ENCODE peak calls at places on chromosomes 4 and X, in nine cellular contexts. One of them, this sample, is unnamed.

GRCh38 chr4:34293459-34293858 is 1950.9 kb downstream of the ARAP2 start:
- DNase-seq in type B pancreatic cell: no peak
- DNase-seq in lower leg skin: no peak
- DNase-seq in GM06990: no peak
- DNase-seq in astrocyte of the spinal cord: peak; percentile 82
- DNase-seq in heart left ventricle: no peak
- DNase-seq in hepatocyte: no peak
- DNase-seq in endothelial cell of umbilical vein: no peak
- DNase-seq in nephron progenitor cell: no peak
- DNase-seq in this sample: no peak

GRCh38 chr4:38768968-38769394 is 13.8 kb downstream of the TLR10 start:
- DNase-seq in nephron progenitor cell: no peak
- DNase-seq in heart left ventricle: no peak
- DNase-seq in hepatocyte: no peak
- DNase-seq in GM06990: no peak
- DNase-seq in lower leg skin: no peak
- DNase-seq in type B pancreatic cell: no peak
- DNase-seq in endothelial cell of umbilical vein: no peak
- DNase-seq in astrocyte of the spinal cord: peak; percentile 15
- DNase-seq in this sample: no peak

GRCh38 chr4:5812506-5813229 is 80.2 kb downstream of the CRMP1 start:
- DNase-seq in lower leg skin: no peak
- DNase-seq in endothelial cell of umbilical vein: peak; percentile 36
- DNase-seq in astrocyte of the spinal cord: peak; percentile 70
- DNase-seq in hepatocyte: peak; percentile 84
- DNase-seq in GM06990: no peak
- DNase-seq in heart left ventricle: peak; percentile 32
- DNase-seq in nephron progenitor cell: peak; percentile 45
- DNase-seq in type B pancreatic cell: no peak
- DNase-seq in this sample: peak; percentile 17

GRCh38 chr4:178026999-178027398 is 584.8 kb upstream of the AGA start:
- DNase-seq in hepatocyte: no peak
- DNase-seq in type B pancreatic cell: no peak
- DNase-seq in nephron progenitor cell: no peak
- DNase-seq in lower leg skin: no peak
- DNase-seq in endothelial cell of umbilical vein: no peak
- DNase-seq in heart left ventricle: no peak
- DNase-seq in GM06990: no peak
- DNase-seq in astrocyte of the spinal cord: no peak
- DNase-seq in this sample: no peak

GRCh38 chr4:142404191-142404611 is 441.9 kb downstream of the INPP4B start:
- DNase-seq in astrocyte of the spinal cord: peak; percentile 88
- DNase-seq in heart left ventricle: peak; percentile 42
- DNase-seq in endothelial cell of umbilical vein: peak; percentile 90
- DNase-seq in hepatocyte: no peak
- DNase-seq in nephron progenitor cell: no peak
- DNase-seq in GM06990: no peak
- DNase-seq in lower leg skin: no peak
- DNase-seq in type B pancreatic cell: no peak
- DNase-seq in this sample: no peak

GRCh38 chr4:77617203-77617602 is 11.6 kb downstream of the CXCL13 start:
- DNase-seq in astrocyte of the spinal cord: no peak
- DNase-seq in endothelial cell of umbilical vein: no peak
- DNase-seq in heart left ventricle: no peak
- DNase-seq in hepatocyte: no peak
- DNase-seq in GM06990: no peak
- DNase-seq in type B pancreatic cell: no peak
- DNase-seq in lower leg skin: no peak
- DNase-seq in nephron progenitor cell: no peak
- DNase-seq in this sample: no peak

GRCh38 chr4:17811078-17811603 is 362 bp downstream of the NCAPG start:
- DNase-seq in type B pancreatic cell: no peak
- DNase-seq in hepatocyte: no peak
- DNase-seq in heart left ventricle: peak; percentile 11
- DNase-seq in lower leg skin: peak; percentile 85
- DNase-seq in astrocyte of the spinal cord: no peak
- DNase-seq in nephron progenitor cell: no peak
- DNase-seq in endothelial cell of umbilical vein: no peak
- DNase-seq in GM06990: no peak
- DNase-seq in this sample: no peak

GRCh38 chr4:186012071-186012470 is 56.9 kb upstream of the TLR3 start:
- DNase-seq in type B pancreatic cell: no peak
- DNase-seq in lower leg skin: no peak
- DNase-seq in nephron progenitor cell: no peak
- DNase-seq in endothelial cell of umbilical vein: no peak
- DNase-seq in hepatocyte: no peak
- DNase-seq in heart left ventricle: no peak
- DNase-seq in GM06990: no peak
- DNase-seq in astrocyte of the spinal cord: no peak
- DNase-seq in this sample: no peak

GRCh38 chrX:13216139-13216538 is 103.7 kb downstream of the ATXN3L start:
- DNase-seq in type B pancreatic cell: no peak
- DNase-seq in GM06990: no peak
- DNase-seq in endothelial cell of umbilical vein: no peak
- DNase-seq in lower leg skin: no peak
- DNase-seq in nephron progenitor cell: no peak
- DNase-seq in astrocyte of the spinal cord: no peak
- DNase-seq in hepatocyte: no peak
- DNase-seq in heart left ventricle: no peak
- DNase-seq in this sample: no peak

GRCh38 chr4:138178566-138178965 is 63.6 kb downstream of the SLC7A11 start:
- DNase-seq in endothelial cell of umbilical vein: peak; percentile 84
- DNase-seq in heart left ventricle: no peak
- DNase-seq in GM06990: no peak
- DNase-seq in nephron progenitor cell: no peak
- DNase-seq in astrocyte of the spinal cord: peak; percentile 40
- DNase-seq in lower leg skin: no peak
- DNase-seq in hepatocyte: no peak
- DNase-seq in type B pancreatic cell: no peak
- DNase-seq in this sample: no peak

GRCh38 chr4:15420642-15421041 is 7.2 kb upstream of the C1QTNF7 start:
- DNase-seq in lower leg skin: no peak
- DNase-seq in astrocyte of the spinal cord: peak; percentile 88
- DNase-seq in heart left ventricle: no peak
- DNase-seq in endothelial cell of umbilical vein: no peak
- DNase-seq in hepatocyte: no peak
- DNase-seq in nephron progenitor cell: no peak
- DNase-seq in type B pancreatic cell: no peak
- DNase-seq in GM06990: no peak
- DNase-seq in this sample: peak; percentile 38

GRCh38 chr4:126991965-126992364 is 640.8 kb upstream of the INTU start:
- DNase-seq in astrocyte of the spinal cord: peak; percentile 77
- DNase-seq in GM06990: no peak
- DNase-seq in nephron progenitor cell: no peak
- DNase-seq in endothelial cell of umbilical vein: no peak
- DNase-seq in heart left ventricle: no peak
- DNase-seq in hepatocyte: no peak
- DNase-seq in type B pancreatic cell: no peak
- DNase-seq in lower leg skin: no peak
- DNase-seq in this sample: no peak

GRCh38 chr4:169615467-169616106 is 3.2 kb upstream of the NEK1 start:
- DNase-seq in GM06990: no peak
- DNase-seq in nephron progenitor cell: no peak
- DNase-seq in endothelial cell of umbilical vein: no peak
- DNase-seq in type B pancreatic cell: no peak
- DNase-seq in heart left ventricle: no peak
- DNase-seq in hepatocyte: no peak
- DNase-seq in astrocyte of the spinal cord: peak; percentile 31
- DNase-seq in lower leg skin: no peak
- DNase-seq in this sample: no peak

GRCh38 chr4:173288296-173288695 is 45.9 kb downstream of the HMGB2 start:
- DNase-seq in hepatocyte: peak; percentile 85
- DNase-seq in type B pancreatic cell: no peak
- DNase-seq in GM06990: peak; percentile 9
- DNase-seq in lower leg skin: no peak
- DNase-seq in heart left ventricle: peak; percentile 65
- DNase-seq in nephron progenitor cell: peak; percentile 74
- DNase-seq in endothelial cell of umbilical vein: peak; percentile 31
- DNase-seq in astrocyte of the spinal cord: peak; percentile 50
- DNase-seq in this sample: peak; percentile 65

GRCh38 chr4:2290488-2290887 is 28.6 kb upstream of the MXD4 start:
- DNase-seq in endothelial cell of umbilical vein: no peak
- DNase-seq in astrocyte of the spinal cord: no peak
- DNase-seq in lower leg skin: peak; percentile 67
- DNase-seq in GM06990: no peak
- DNase-seq in hepatocyte: peak; percentile 3
- DNase-seq in type B pancreatic cell: no peak
- DNase-seq in heart left ventricle: no peak
- DNase-seq in nephron progenitor cell: no peak
- DNase-seq in this sample: no peak

GRCh38 chr4:101224358-101225218 is 122.7 kb downstream of the PPP3CA start:
- DNase-seq in hepatocyte: no peak
- DNase-seq in endothelial cell of umbilical vein: no peak
- DNase-seq in lower leg skin: no peak
- DNase-seq in nephron progenitor cell: no peak
- DNase-seq in astrocyte of the spinal cord: no peak
- DNase-seq in GM06990: no peak
- DNase-seq in type B pancreatic cell: no peak
- DNase-seq in heart left ventricle: no peak
- DNase-seq in this sample: no peak

GRCh38 chrX:117990438-117990837 is 126.2 kb downstream of the KLHL13 start:
- DNase-seq in endothelial cell of umbilical vein: no peak
- DNase-seq in lower leg skin: no peak
- DNase-seq in heart left ventricle: no peak
- DNase-seq in GM06990: no peak
- DNase-seq in type B pancreatic cell: no peak
- DNase-seq in hepatocyte: no peak
- DNase-seq in astrocyte of the spinal cord: no peak
- DNase-seq in nephron progenitor cell: no peak
- DNase-seq in this sample: no peak

GRCh38 chrX:126137899-126138298 is 28.2 kb downstream of the DCAF12L2 start:
- DNase-seq in heart left ventricle: no peak
- DNase-seq in astrocyte of the spinal cord: no peak
- DNase-seq in nephron progenitor cell: no peak
- DNase-seq in hepatocyte: peak; percentile 8
- DNase-seq in GM06990: no peak
- DNase-seq in endothelial cell of umbilical vein: no peak
- DNase-seq in type B pancreatic cell: no peak
- DNase-seq in lower leg skin: no peak
- DNase-seq in this sample: no peak

GRCh38 chrX:138191998-138192397 is 519.5 kb downstream of the FGF13 start:
- DNase-seq in endothelial cell of umbilical vein: no peak
- DNase-seq in hepatocyte: peak; percentile 47
- DNase-seq in nephron progenitor cell: peak; percentile 41
- DNase-seq in lower leg skin: no peak
- DNase-seq in GM06990: no peak
- DNase-seq in type B pancreatic cell: no peak
- DNase-seq in astrocyte of the spinal cord: peak; percentile 5
- DNase-seq in heart left ventricle: no peak
- DNase-seq in this sample: peak; percentile 30

GRCh38 chrX:18534949-18535348 is 109.5 kb downstream of the CDKL5 start:
- DNase-seq in hepatocyte: no peak
- DNase-seq in lower leg skin: no peak
- DNase-seq in astrocyte of the spinal cord: no peak
- DNase-seq in type B pancreatic cell: no peak
- DNase-seq in endothelial cell of umbilical vein: no peak
- DNase-seq in GM06990: no peak
- DNase-seq in heart left ventricle: no peak
- DNase-seq in nephron progenitor cell: no peak
- DNase-seq in this sample: no peak
- TF ChIP-seq CTCF in hepatocyte: no peak
- TF ChIP-seq CTCF in lower leg skin: no peak
- TF ChIP-seq CTCF in astrocyte of the spinal cord: no peak
- TF ChIP-seq CTCF in type B pancreatic cell: no peak
- TF ChIP-seq CTCF in endothelial cell of umbilical vein: no peak
- TF ChIP-seq CTCF in GM06990: no peak
- TF ChIP-seq CTCF in heart left ventricle: no peak
- TF ChIP-seq CTCF in nephron progenitor cell: no peak
- TF ChIP-seq CTCF in this sample: no peak

GRCh38 chrX:49177338-49177833 is 5.7 kb downstream of the PLP2 start:
- DNase-seq in nephron progenitor cell: no peak
- DNase-seq in astrocyte of the spinal cord: no peak
- DNase-seq in heart left ventricle: no peak
- DNase-seq in GM06990: no peak
- DNase-seq in lower leg skin: no peak
- DNase-seq in type B pancreatic cell: no peak
- DNase-seq in endothelial cell of umbilical vein: no peak
- DNase-seq in hepatocyte: no peak
- DNase-seq in this sample: no peak

GRCh38 chrX:49176421-49177326 is 5.0 kb downstream of the PLP2 start:
- DNase-seq in endothelial cell of umbilical vein: no peak
- DNase-seq in astrocyte of the spinal cord: no peak
- DNase-seq in heart left ventricle: no peak
- DNase-seq in nephron progenitor cell: no peak
- DNase-seq in GM06990: no peak
- DNase-seq in hepatocyte: no peak
- DNase-seq in lower leg skin: no peak
- DNase-seq in type B pancreatic cell: no peak
- DNase-seq in this sample: no peak

GRCh38 chrX:49179358-49179757 is 6.8 kb downstream of the PRICKLE3 start:
- DNase-seq in endothelial cell of umbilical vein: no peak
- DNase-seq in type B pancreatic cell: no peak
- DNase-seq in hepatocyte: no peak
- DNase-seq in GM06990: no peak
- DNase-seq in astrocyte of the spinal cord: no peak
- DNase-seq in heart left ventricle: no peak
- DNase-seq in nephron progenitor cell: no peak
- DNase-seq in lower leg skin: no peak
- DNase-seq in this sample: no peak

GRCh38 chrX:49178537-49178936 is 6.8 kb downstream of the PLP2 start:
- DNase-seq in GM06990: no peak
- DNase-seq in type B pancreatic cell: no peak
- DNase-seq in astrocyte of the spinal cord: no peak
- DNase-seq in hepatocyte: no peak
- DNase-seq in nephron progenitor cell: no peak
- DNase-seq in heart left ventricle: no peak
- DNase-seq in endothelial cell of umbilical vein: no peak
- DNase-seq in lower leg skin: no peak
- DNase-seq in this sample: no peak

GRCh38 chrX:49177873-49178480 is 6.3 kb downstream of the PLP2 start:
- DNase-seq in endothelial cell of umbilical vein: no peak
- DNase-seq in heart left ventricle: no peak
- DNase-seq in astrocyte of the spinal cord: no peak
- DNase-seq in lower leg skin: no peak
- DNase-seq in GM06990: no peak
- DNase-seq in nephron progenitor cell: no peak
- DNase-seq in type B pancreatic cell: no peak
- DNase-seq in hepatocyte: no peak
- DNase-seq in this sample: no peak
- TF ChIP-seq CTCF in endothelial cell of umbilical vein: no peak
- TF ChIP-seq CTCF in heart left ventricle: no peak
- TF ChIP-seq CTCF in astrocyte of the spinal cord: no peak
- TF ChIP-seq CTCF in lower leg skin: no peak
- TF ChIP-seq CTCF in GM06990: no peak
- TF ChIP-seq CTCF in nephron progenitor cell: no peak
- TF ChIP-seq CTCF in type B pancreatic cell: no peak
- TF ChIP-seq CTCF in hepatocyte: no peak
- TF ChIP-seq CTCF in this sample: no peak

GRCh38 chr4:48341776-48342558 is 638 bp downstream of the SLAIN2 start:
- DNase-seq in heart left ventricle: peak; percentile 59
- DNase-seq in nephron progenitor cell: peak; percentile 81
- DNase-seq in endothelial cell of umbilical vein: peak; percentile 67
- DNase-seq in hepatocyte: peak; percentile 82
- DNase-seq in GM06990: peak; percentile 67
- DNase-seq in type B pancreatic cell: peak; percentile 80
- DNase-seq in astrocyte of the spinal cord: peak; percentile 36
- DNase-seq in lower leg skin: peak; percentile 93
- DNase-seq in this sample: peak; percentile 56
- TF ChIP-seq CTCF in heart left ventricle: no peak
- TF ChIP-seq CTCF in nephron progenitor cell: no peak
- TF ChIP-seq CTCF in endothelial cell of umbilical vein: no peak
- TF ChIP-seq CTCF in hepatocyte: peak; percentile 6
- TF ChIP-seq CTCF in GM06990: no peak
- TF ChIP-seq CTCF in type B pancreatic cell: peak; percentile 21
- TF ChIP-seq CTCF in astrocyte of the spinal cord: no peak
- TF ChIP-seq CTCF in lower leg skin: no peak
- TF ChIP-seq CTCF in this sample: peak; percentile 6

GRCh38 chrX:55011294-55011693 is 11.1 kb downstream of the APEX2 start:
- DNase-seq in type B pancreatic cell: no peak
- DNase-seq in GM06990: no peak
- DNase-seq in heart left ventricle: no peak
- DNase-seq in lower leg skin: no peak
- DNase-seq in hepatocyte: no peak
- DNase-seq in endothelial cell of umbilical vein: no peak
- DNase-seq in astrocyte of the spinal cord: no peak
- DNase-seq in nephron progenitor cell: no peak
- DNase-seq in this sample: no peak
- TF ChIP-seq CTCF in type B pancreatic cell: peak; percentile 69
- TF ChIP-seq CTCF in GM06990: peak; percentile 34
- TF ChIP-seq CTCF in heart left ventricle: no peak
- TF ChIP-seq CTCF in lower leg skin: no peak
- TF ChIP-seq CTCF in hepatocyte: peak; percentile 29
- TF ChIP-seq CTCF in endothelial cell of umbilical vein: peak; percentile 23
- TF ChIP-seq CTCF in astrocyte of the spinal cord: peak; percentile 38
- TF ChIP-seq CTCF in nephron progenitor cell: peak; percentile 36
- TF ChIP-seq CTCF in this sample: peak; percentile 52

This sample was measured in neural crest cell.